ENCODE peak calls at places on chromosome 14, in five cellular contexts. One of them, this sample, is unnamed.

GRCh38 chr14:73958591-73958990 is 8.5 kb downstream of the COQ6 start:
- DNase-seq in transverse colon: no peak
- DNase-seq in colonic mucosa: no peak
- DNase-seq in tibial artery: no peak
- DNase-seq in heart left ventricle: no peak
- DNase-seq in this sample: no peak

GRCh38 chr14:104696671-104697316 is 7.4 kb downstream of the INF2 start:
- DNase-seq in transverse colon: no peak
- DNase-seq in colonic mucosa: no peak
- DNase-seq in tibial artery: no peak
- DNase-seq in heart left ventricle: no peak
- DNase-seq in this sample: no peak

GRCh38 chr14:95011449-95012020 is 145.8 kb downstream of the DICER1 start:
- DNase-seq in transverse colon: no peak
- DNase-seq in colonic mucosa: no peak
- DNase-seq in tibial artery: no peak
- DNase-seq in heart left ventricle: no peak
- DNase-seq in this sample: no peak

GRCh38 chr14:21436567-21437062 is 19.3 kb downstream of the CHD8 start:
- DNase-seq in transverse colon: no peak
- DNase-seq in colonic mucosa: no peak
- DNase-seq in tibial artery: no peak
- DNase-seq in heart left ventricle: no peak
- DNase-seq in this sample: no peak

GRCh38 chr14:73591690-73592448 is at the start of gene ACOT4:
- DNase-seq in transverse colon: peak; percentile 56
- DNase-seq in colonic mucosa: peak; percentile 39
- DNase-seq in tibial artery: no peak
- DNase-seq in heart left ventricle: peak; percentile 37
- DNase-seq in this sample: no peak

GRCh38 chr14:58238252-58239247 is 6.1 kb upstream of the PSMA3 start:
- DNase-seq in transverse colon: no peak
- DNase-seq in colonic mucosa: no peak
- DNase-seq in tibial artery: no peak
- DNase-seq in heart left ventricle: no peak
- DNase-seq in this sample: peak; percentile 36

GRCh38 chr14:91886961-91887360 is 19.6 kb upstream of the TC2N start:
- DNase-seq in transverse colon: no peak
- DNase-seq in colonic mucosa: no peak
- DNase-seq in tibial artery: no peak
- DNase-seq in heart left ventricle: no peak
- DNase-seq in this sample: no peak

GRCh38 chr14:103138483-103139370 is 15.5 kb downstream of the TNFAIP2 start:
- DNase-seq in transverse colon: no peak
- DNase-seq in colonic mucosa: no peak
- DNase-seq in tibial artery: peak; percentile 69
- DNase-seq in heart left ventricle: no peak
- DNase-seq in this sample: no peak

GRCh38 chr14:77011226-77011762 is 17.2 kb downstream of the IRF2BPL start:
- DNase-seq in transverse colon: peak; percentile 62
- DNase-seq in colonic mucosa: peak; percentile 73
- DNase-seq in tibial artery: no peak
- DNase-seq in heart left ventricle: no peak
- DNase-seq in this sample: no peak
- TF ChIP-seq CTCF in transverse colon: no peak
- TF ChIP-seq CTCF in colonic mucosa: no peak
- TF ChIP-seq CTCF in tibial artery: no peak
- TF ChIP-seq CTCF in heart left ventricle: no peak
- TF ChIP-seq CTCF in this sample: no peak

GRCh38 chr14:61326847-61327246 is 5.5 kb downstream of the PRKCH start:
- DNase-seq in transverse colon: peak; percentile 44
- DNase-seq in colonic mucosa: peak; percentile 41
- DNase-seq in tibial artery: peak; percentile 83
- DNase-seq in heart left ventricle: peak; percentile 83
- DNase-seq in this sample: peak; percentile 80
- H3K4me3 ChIP-seq in transverse colon: no peak overlapping the region
- H3K4me3 ChIP-seq in colonic mucosa: no peak overlapping the region
- H3K4me3 ChIP-seq in tibial artery: no peak overlapping the region
- H3K4me3 ChIP-seq in heart left ventricle: peak overlapping the region; percentile 3
- H3K4me3 ChIP-seq in this sample: no peak overlapping the region

GRCh38 chr14:97584528-97584927 is 787.3 kb downstream of the VRK1 start:
- DNase-seq in transverse colon: no peak
- DNase-seq in colonic mucosa: no peak
- DNase-seq in tibial artery: no peak
- DNase-seq in heart left ventricle: no peak
- DNase-seq in this sample: no peak
- TF ChIP-seq CTCF in transverse colon: no peak
- TF ChIP-seq CTCF in colonic mucosa: no peak
- TF ChIP-seq CTCF in tibial artery: no peak
- TF ChIP-seq CTCF in heart left ventricle: no peak
- TF ChIP-seq CTCF in this sample: no peak

GRCh38 chr14:37027188-37027824 is 145.1 kb downstream of the SLC25A21 start:
- DNase-seq in transverse colon: no peak
- DNase-seq in colonic mucosa: no peak
- DNase-seq in tibial artery: no peak
- DNase-seq in heart left ventricle: no peak
- DNase-seq in this sample: no peak

GRCh38 chr14:37019488-37019887 is 152.9 kb downstream of the SLC25A21 start:
- DNase-seq in transverse colon: no peak
- DNase-seq in colonic mucosa: no peak
- DNase-seq in tibial artery: no peak
- DNase-seq in heart left ventricle: no peak
- DNase-seq in this sample: no peak

GRCh38 chr14:37018571-37019240 is 153.7 kb downstream of the SLC25A21 start:
- DNase-seq in transverse colon: no peak
- DNase-seq in colonic mucosa: no peak
- DNase-seq in tibial artery: no peak
- DNase-seq in heart left ventricle: no peak
- DNase-seq in this sample: no peak

GRCh38 chr14:37021406-37021805 is 151.0 kb downstream of the SLC25A21 start:
- DNase-seq in transverse colon: no peak
- DNase-seq in colonic mucosa: no peak
- DNase-seq in tibial artery: no peak
- DNase-seq in heart left ventricle: no peak
- DNase-seq in this sample: no peak

DNA sequence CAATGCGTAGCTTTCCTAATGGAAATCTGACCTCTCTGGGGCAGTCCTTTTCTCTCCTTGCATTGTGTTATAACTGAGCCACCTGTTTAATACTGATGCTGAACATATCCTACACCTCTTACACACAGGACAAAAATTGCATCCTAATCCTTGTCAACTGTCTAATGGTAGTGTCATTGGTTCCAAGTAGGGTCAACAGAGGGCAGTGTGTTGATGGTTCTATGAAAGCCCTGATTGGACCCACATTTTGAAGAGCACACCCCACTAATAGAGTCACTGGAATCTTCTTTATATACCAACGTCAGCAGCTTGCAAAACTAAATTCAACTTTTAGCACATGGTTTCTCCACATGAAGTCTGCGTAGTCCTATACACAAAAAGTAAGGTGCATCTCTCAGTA is 148.2 kb downstream of the SLC25A21 start:
- DNase-seq in transverse colon: no peak
- DNase-seq in colonic mucosa: no peak
- DNase-seq in tibial artery: no peak
- DNase-seq in heart left ventricle: no peak
- DNase-seq in this sample: no peak
- H3K4me3 ChIP-seq in transverse colon: no peak overlapping the region
- H3K4me3 ChIP-seq in colonic mucosa: no peak overlapping the region
- H3K4me3 ChIP-seq in tibial artery: no peak overlapping the region
- H3K4me3 ChIP-seq in heart left ventricle: no peak overlapping the region
- H3K4me3 ChIP-seq in this sample: no peak overlapping the region

GRCh38 chr14:99326041-99326710 is 54.2 kb upstream of the BCL11B start:
- DNase-seq in transverse colon: no peak
- DNase-seq in colonic mucosa: peak; percentile 7
- DNase-seq in tibial artery: no peak
- DNase-seq in heart left ventricle: no peak
- DNase-seq in this sample: no peak

GRCh38 chr14:99327458-99328250 is 55.7 kb upstream of the BCL11B start:
- DNase-seq in transverse colon: no peak
- DNase-seq in colonic mucosa: peak; percentile 6
- DNase-seq in tibial artery: no peak
- DNase-seq in heart left ventricle: no peak
- DNase-seq in this sample: no peak

GRCh38 chr14:99325016-99325415 is 53.0 kb upstream of the BCL11B start:
- DNase-seq in transverse colon: no peak
- DNase-seq in colonic mucosa: no peak
- DNase-seq in tibial artery: no peak
- DNase-seq in heart left ventricle: no peak
- DNase-seq in this sample: no peak

GRCh38 chr14:99325591-99325990 is 53.6 kb upstream of the BCL11B start:
- DNase-seq in transverse colon: no peak
- DNase-seq in colonic mucosa: no peak
- DNase-seq in tibial artery: no peak
- DNase-seq in heart left ventricle: no peak
- DNase-seq in this sample: no peak

DNA sequence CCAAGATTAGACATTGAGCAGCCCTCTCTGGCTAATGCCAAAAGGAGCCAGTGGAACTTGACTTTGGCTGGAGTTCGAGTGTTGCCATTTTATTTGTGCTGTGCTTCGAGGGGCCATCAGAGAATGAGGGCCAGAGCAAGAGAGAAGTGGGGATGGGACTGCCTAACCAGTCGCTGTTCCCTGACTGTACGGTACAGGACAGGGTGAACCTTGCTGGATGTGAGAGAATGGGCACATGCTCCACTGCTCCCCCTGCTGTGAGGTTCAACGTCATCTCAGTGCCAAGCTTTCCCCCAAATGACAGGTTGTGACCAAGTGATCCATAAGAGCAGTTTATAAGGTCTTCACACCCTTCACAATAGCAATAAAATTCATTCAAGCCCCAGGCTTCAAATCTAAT is 55.1 kb upstream of the BCL11B start:
- DNase-seq in transverse colon: no peak
- DNase-seq in colonic mucosa: peak; percentile 20
- DNase-seq in tibial artery: no peak
- DNase-seq in heart left ventricle: no peak
- DNase-seq in this sample: no peak
- TF ChIP-seq CTCF in transverse colon: no peak
- TF ChIP-seq CTCF in colonic mucosa: no peak
- TF ChIP-seq CTCF in tibial artery: no peak
- TF ChIP-seq CTCF in heart left ventricle: no peak
- TF ChIP-seq CTCF in this sample: no peak

DNA sequence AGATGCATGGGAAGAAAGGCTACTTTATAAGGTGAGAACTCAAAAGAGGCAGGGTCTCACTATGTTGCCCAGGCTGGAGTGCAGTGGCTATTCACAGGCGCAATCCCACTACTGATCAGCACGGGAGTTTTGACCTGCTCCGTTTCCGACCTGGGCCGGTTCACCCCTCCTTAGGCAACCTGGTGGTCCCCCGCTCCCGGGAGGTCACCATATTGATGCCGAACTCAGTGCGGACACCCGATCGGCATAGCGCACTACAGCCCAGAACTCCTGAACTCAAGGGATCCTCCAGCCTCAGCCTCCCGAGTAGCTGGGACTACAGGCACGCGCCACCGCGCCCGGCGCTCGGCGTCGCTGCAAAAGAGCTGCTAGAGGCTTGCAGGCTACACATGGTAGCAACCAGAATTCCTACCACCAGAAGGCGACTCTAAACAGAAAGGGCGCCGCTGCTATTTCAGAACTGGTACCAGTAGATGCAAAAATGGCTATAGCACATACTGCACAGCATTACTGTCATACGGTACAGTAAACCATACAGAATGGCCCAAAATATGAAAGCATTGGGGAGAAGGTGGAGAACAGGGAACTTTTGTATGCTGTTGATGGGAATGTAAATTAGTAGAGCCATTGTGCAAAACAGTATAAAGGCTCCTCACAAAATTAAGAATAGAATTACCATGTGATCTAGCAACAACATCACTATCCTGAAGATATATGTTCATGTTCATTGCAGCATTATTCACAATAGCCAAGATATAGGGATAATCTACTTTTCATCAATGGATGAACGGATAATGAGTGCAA is 1.2 kb upstream of the NEMF start:
- DNase-seq in transverse colon: peak; percentile 85
- DNase-seq in colonic mucosa: peak; percentile 87
- DNase-seq in tibial artery: peak; percentile 77
- DNase-seq in heart left ventricle: peak; percentile 66
- DNase-seq in this sample: peak; percentile 74
- H3K4me3 ChIP-seq in transverse colon: peak overlapping the region; percentile 63
- H3K4me3 ChIP-seq in colonic mucosa: peak overlapping the region; percentile 72
- H3K4me3 ChIP-seq in tibial artery: peak overlapping the region; percentile 80
- H3K4me3 ChIP-seq in heart left ventricle: peak overlapping the region; percentile 55
- H3K4me3 ChIP-seq in this sample: peak overlapping the region; percentile 75

GRCh38 chr14:75495882-75496281 is 26.4 kb upstream of the BATF start:
- DNase-seq in transverse colon: no peak
- DNase-seq in colonic mucosa: no peak
- DNase-seq in tibial artery: no peak
- DNase-seq in heart left ventricle: no peak
- DNase-seq in this sample: no peak
- TF ChIP-seq CTCF in transverse colon: no peak
- TF ChIP-seq CTCF in colonic mucosa: no peak
- TF ChIP-seq CTCF in tibial artery: no peak
- TF ChIP-seq CTCF in heart left ventricle: no peak
- TF ChIP-seq CTCF in this sample: no peak

This sample was measured in uterus.